ENCODE peak calls at places on chromosomes 1 and 21, in four cellular contexts. I, P, C and E are unnamed samples.
A peak's percentile ranks its signal among the peaks of the same experiment; 100 is the strongest.

GRCh38 chr21:45844181-45844580 is 137.4 kb upstream of the COL6A1 start:
- DNase-seq in I (no peak), P (no peak), C (no peak), E (no peak)

GRCh38 chr21:32602099-32602498 is 10.1 kb downstream of the CFAP298 start:
- DNase-seq in I (no peak), P (no peak), C (no peak), E (no peak)

GRCh38 chr1:86773331-86774288 is 69.2 kb downstream of the SH3GLB1 start:
- DNase-seq in I (no peak), P (no peak), C (peak; percentile 89), E (no peak)

GRCh38 chr1:27438621-27439061 is 46.2 kb downstream of the GPR3 start:
- DNase-seq in I (no peak), P (no peak), C (no peak), E (no peak)

GRCh38 chr1:179474713-179475112 is 101.0 kb downstream of the NPHS2 start:
- DNase-seq in I (no peak), P (no peak), C (no peak), E (no peak)

GRCh38 chr1:204359474-204360255 is at the start of gene PLEKHA6:
- DNase-seq in I (peak; percentile 83), P (no peak), C (peak; percentile 30), E (peak; percentile 50)

GRCh38 chr1:203328714-203329122 is 22.2 kb downstream of the FMOD start:
- DNase-seq in I (no peak), P (no peak), C (no peak), E (no peak)

GRCh38 chr1:151495316-151495715 is 15.9 kb upstream of the CGN start:
- DNase-seq in I (no peak), P (no peak), C (peak; percentile 53), E (no peak)

GRCh38 chr1:230291731-230292620 is 134.2 kb downstream of the PGBD5 start:
- DNase-seq in I (no peak), P (peak; percentile 74), C (no peak), E (no peak)

GRCh38 chr21:29078884-29079765 is 5.7 kb upstream of the CCT8 start:
- DNase-seq in I (no peak), P (peak; percentile 52), C (no peak), E (peak; percentile 75)

GRCh38 chr1:76433528-76433927 is 359.0 kb downstream of the ST6GALNAC3 start:
- DNase-seq in I (no peak), P (no peak), C (no peak), E (no peak)

GRCh38 chr1:188343914-188344313 is 1515.2 kb downstream of the PLA2G4A start:
- DNase-seq in I (no peak), P (no peak), C (no peak), E (no peak)

DNA sequence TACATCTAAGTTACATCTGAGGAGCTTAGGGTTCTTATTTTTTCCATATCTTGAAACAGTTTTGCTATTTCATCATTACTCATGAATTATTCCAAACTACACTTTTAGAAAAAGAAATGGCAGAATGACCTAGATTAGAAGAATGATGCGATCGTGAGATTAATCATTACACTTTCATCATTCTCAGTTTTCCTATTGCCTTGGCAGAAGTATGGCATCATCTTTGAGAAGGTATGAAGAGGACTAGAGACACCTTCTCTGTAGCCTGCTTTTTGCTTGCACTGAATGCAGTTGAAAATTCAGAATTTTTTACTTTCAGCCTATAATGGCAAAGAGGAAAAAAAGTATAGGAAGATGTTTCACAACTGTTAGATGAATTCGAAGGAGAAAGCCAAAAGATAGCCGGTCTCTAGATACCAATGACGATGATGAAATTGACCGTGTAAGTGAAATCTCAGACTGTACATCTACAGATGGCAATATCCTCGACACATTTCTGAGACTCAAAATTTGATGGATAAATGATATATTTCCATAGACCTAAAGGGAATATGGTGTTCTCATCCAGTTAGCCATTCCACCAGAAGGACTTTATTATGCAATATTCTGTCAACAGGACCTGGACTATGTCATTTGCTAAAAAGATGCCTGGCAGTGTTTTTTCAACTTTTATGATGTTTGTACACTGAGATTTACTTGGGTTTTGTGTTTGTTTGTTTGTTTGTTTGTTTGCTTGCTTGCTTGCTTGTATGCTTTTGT is 191.8 kb downstream of the TOMM20 start:
- DNase-seq in I (no peak), P (no peak), C (no peak), E (no peak)
- H3K27ac ChIP-seq in I (no peak overlapping the region), P (no peak overlapping the region), C (no peak overlapping the region), E (no peak overlapping the region)

GRCh38 chr1:2408859-2409276 is 3.5 kb downstream of the PEX10 start:
- DNase-seq in I (no peak), P (no peak), C (no peak), E (no peak)

GRCh38 chr1:2408456-2408855 is 3.9 kb downstream of the PEX10 start:
- DNase-seq in I (no peak), P (no peak), C (no peak), E (no peak)

GRCh38 chr1:2407166-2407990 is 5.0 kb downstream of the PEX10 start:
- DNase-seq in I (no peak), P (no peak), C (peak; percentile 17), E (no peak)

GRCh38 chr1:2406451-2407041 is 5.8 kb downstream of the PEX10 start:
- DNase-seq in I (no peak), P (no peak), C (peak; percentile 12), E (no peak)

GRCh38 chr1:2407991-2408275 is 4.4 kb downstream of the PEX10 start:
- DNase-seq in I (no peak), P (no peak), C (no peak), E (no peak)
- H3K36me3 ChIP-seq in I (peaks cover 17% of the 10 kb centered on the region), P (no peaks in the 10 kb centered on the region), C (no peaks in the 10 kb centered on the region), E (peaks cover 69% of the 10 kb centered on the region)

GRCh38 chr1:231981675-231982074 is 355.1 kb downstream of the DISC1 start:
- DNase-seq in I (no peak), P (no peak), C (peak; percentile 56), E (no peak)
- H3K4me3 ChIP-seq in I (no peak overlapping the region), P (no peak overlapping the region), C (no peak overlapping the region), E (no peak overlapping the region)

DNA sequence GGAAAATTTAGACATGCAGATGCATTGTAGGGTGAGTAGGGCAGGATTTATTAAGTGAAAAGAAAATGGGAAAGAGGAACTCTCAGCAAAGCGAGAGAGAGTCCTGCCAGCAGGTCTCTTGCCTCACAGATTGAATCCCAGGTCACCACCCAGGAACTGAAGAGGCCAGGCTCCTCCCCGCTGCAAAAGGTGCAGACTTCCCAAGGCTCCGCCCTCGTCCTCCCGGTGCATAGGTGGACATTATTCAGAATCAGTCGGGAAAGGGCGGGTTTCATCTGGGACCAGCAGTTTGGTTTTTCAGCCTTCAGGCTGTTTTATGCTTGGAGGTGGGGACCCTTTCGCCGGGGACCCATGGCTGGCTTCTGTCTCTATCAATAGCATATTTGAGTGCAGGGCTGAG is 41.6 kb upstream of the APP start:
- DNase-seq in I (peak; percentile 49), P (no peak), C (no peak), E (no peak)
- H3K27ac ChIP-seq in I (no peak overlapping the region), P (no peak overlapping the region), C (no peak overlapping the region), E (no peak overlapping the region)

GRCh38 chr1:113993766-113994165 is 14.5 kb downstream of the OLFML3 start:
- DNase-seq in I (peak; percentile 20), P (no peak), C (no peak), E (no peak)
- H3K36me3 ChIP-seq in I (no peaks in the 10 kb centered on the region), P (no peaks in the 10 kb centered on the region), C (no peaks in the 10 kb centered on the region), E (no peaks in the 10 kb centered on the region)

DNA sequence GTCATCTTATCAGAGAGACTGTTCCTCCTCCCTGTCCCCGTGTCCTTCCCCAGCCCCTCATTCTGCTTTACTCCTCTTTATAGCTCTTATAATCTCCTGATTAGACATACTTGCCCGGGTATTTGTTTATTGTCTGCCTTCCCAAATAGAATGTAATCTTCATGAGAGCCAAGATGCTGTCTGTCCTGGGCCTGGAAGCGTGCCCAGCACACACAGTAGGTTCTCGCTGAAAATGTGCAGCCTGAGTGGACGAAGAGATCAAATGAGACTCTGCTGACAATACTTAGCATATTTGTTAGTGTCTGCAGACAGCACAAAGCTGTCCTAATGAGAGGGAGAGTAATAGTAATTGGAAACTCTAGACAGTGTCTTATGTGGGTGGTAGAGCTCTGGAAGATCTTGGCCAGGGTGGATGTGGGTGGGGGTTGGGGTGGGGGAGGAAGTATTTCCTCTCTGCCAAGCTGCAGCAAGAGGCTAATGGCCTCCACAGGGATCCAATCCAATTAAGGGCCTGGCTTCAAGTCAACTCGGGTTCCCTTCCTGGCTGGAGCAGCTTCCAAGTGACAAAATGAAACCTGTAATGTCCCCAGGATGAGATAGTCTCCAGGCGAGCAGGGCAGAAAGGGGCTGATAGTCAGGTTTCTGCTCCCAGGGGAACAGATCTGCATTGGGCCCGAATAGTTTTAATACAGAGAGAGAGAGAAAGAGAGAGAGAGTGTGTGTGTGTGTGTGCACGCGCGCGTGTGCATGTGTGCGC is 9.4 kb upstream of the CLIC4 start:
- DNase-seq in I (no peak), P (no peak), C (no peak), E (peak; percentile 47)
- H3K4me3 ChIP-seq in I (no peak overlapping the region), P (no peak overlapping the region), C (no peak overlapping the region), E (no peak overlapping the region)

GRCh38 chr1:25907473-25908058 is 1.3 kb upstream of the STMN1 start:
- DNase-seq in I (no peak), P (no peak), C (no peak), E (no peak)
- H3K27ac ChIP-seq in I (no peak overlapping the region), P (no peak overlapping the region), C (no peak overlapping the region), E (no peak overlapping the region)